ENCODE peak calls at places on chromosomes 13 and 19, in eight cellular contexts. B is colonic mucosa; V is CD8-positive, alpha-beta T cell; O is psoas muscle; Q is stomach; Z is osteoblast; K is astrocyte; D is heart left ventricle. A is an unnamed sample.

GRCh38 chr19:18340990-18341868 is 831 bp downstream of the PGPEP1 start:
- DNase-seq in D (peak), Q (peak), B (peak), Z (peak), V (peak), O (peak), K (peak), A (peak)

GRCh38 chr19:46383171-46383815 is 30.1 kb downstream of the CCDC8 start:
- DNase-seq in O (no peak), B (no peak), D (no peak), Z (no peak), K (no peak), Q (no peak), V (no peak), A (peak)

GRCh38 chr13:102555914-102556553 is 40.8 kb upstream of the TPP2 start:
- DNase-seq in O (no peak), D (no peak), V (no peak), Q (no peak), Z (no peak), B (no peak), K (peak), A (no peak)

GRCh38 chr19:18481505-18482222 is 40.2 kb downstream of the ELL start:
- DNase-seq in B (no peak), Z (peak), O (no peak), V (no peak), Q (no peak), D (no peak), K (peak), A (no peak)

GRCh38 chr13:30804474-30804873 is 69.1 kb downstream of the ALOX5AP start:
- DNase-seq in O (no peak), K (no peak), V (no peak), D (no peak), B (no peak), Z (no peak), Q (no peak), A (no peak)

GRCh38 chr13:23572836-23573235 is 2.6 kb downstream of the TNFRSF19 start:
- DNase-seq in B (no peak), D (no peak), K (no peak), V (no peak), O (no peak), Q (no peak), Z (no peak), A (no peak)

GRCh38 chr19:5765220-5765619 is 19.3 kb downstream of the PRR22 start:
- DNase-seq in K (no peak), B (no peak), Z (no peak), D (no peak), V (no peak), Q (no peak), O (no peak), A (no peak)

GRCh38 chr19:34363094-34363493 is 1.9 kb upstream of the GPI start:
- DNase-seq in Q (no peak), O (no peak), K (no peak), V (no peak), D (no peak), B (no peak), Z (no peak), A (no peak)

GRCh38 chr13:99053636-99054233 is 75.9 kb upstream of the DOCK9 start:
- DNase-seq in Q (no peak), B (no peak), D (no peak), K (no peak), O (no peak), Z (no peak), V (peak), A (no peak)

GRCh38 chr19:13181747-13182388 is 31.7 kb downstream of the IER2 start:
- DNase-seq in O (peak), K (peak), B (peak), Z (peak), Q (peak), D (peak), V (peak), A (peak)

GRCh38 chr13:46914341-46914740 is 17.5 kb upstream of the HTR2A start:
- DNase-seq in O (no peak), K (no peak), V (no peak), B (no peak), Z (no peak), D (no peak), Q (no peak), A (no peak)

GRCh38 chr13:45770886-45771285 is 68.8 kb downstream of the CBY2 start:
- DNase-seq in O (no peak), V (no peak), B (no peak), K (no peak), Z (no peak), Q (no peak), D (no peak), A (no peak)

GRCh38 chr13:102870677-102871415 is 25.0 kb downstream of the ERCC5 start:
- DNase-seq in Z (peak), V (peak), D (peak), Q (peak), O (peak), B (peak), K (peak), A (no peak)

GRCh38 chr13:51733656-51734334 is 70.2 kb downstream of the DHRS12 start:
- DNase-seq in O (no peak), Z (no peak), B (no peak), Q (no peak), K (no peak), D (no peak), V (no peak), A (no peak)

GRCh38 chr13:39632994-39633393 is 22.5 kb upstream of the COG6 start:
- DNase-seq in O (no peak), Z (no peak), K (no peak), V (no peak), Q (no peak), D (no peak), B (no peak), A (no peak)

GRCh38 chr13:99289674-99290337 is 17.4 kb downstream of the GPR183 start:
- DNase-seq in Q (no peak), Z (no peak), B (no peak), D (no peak), O (no peak), K (no peak), V (peak), A (no peak)

GRCh38 chr13:108213946-108214345 is 1.4 kb downstream of the LIG4 start:
- DNase-seq in O (no peak), Q (no peak), K (peak), Z (no peak), D (no peak), V (no peak), B (no peak), A (no peak)

GRCh38 chr19:55468054-55468393 is 3.5 kb upstream of the C19orf85 start:
- DNase-seq in V (no peak), K (no peak), B (no peak), O (no peak), Q (no peak), Z (no peak), D (no peak), A (no peak)

GRCh38 chr19:31214086-31214485 is 135.2 kb downstream of the TSHZ3 start:
- DNase-seq in O (peak), Z (peak), B (peak), V (peak), Q (peak), D (peak), K (peak), A (peak)

GRCh38 chr13:58025821-58026220 is 394.3 kb downstream of the PCDH17 start:
- DNase-seq in V (no peak), O (no peak), Z (no peak), D (no peak), Q (no peak), B (no peak), K (peak), A (no peak)

GRCh38 chr13:43305416-43305815 is 282.0 kb downstream of the DNAJC15 start:
- DNase-seq in O (no peak), K (peak), Z (no peak), B (no peak), V (no peak), Q (no peak), D (no peak), A (no peak)

GRCh38 chr13:49098771-49099512 is 121.2 kb upstream of the MLNR start:
- DNase-seq in Z (no peak), B (no peak), D (no peak), O (no peak), K (no peak), Q (no peak), V (no peak), A (no peak)
- TF ChIP-seq CTCF in Z (peak), B (peak), D (peak), O (peak), K (peak), Q (no peak), V (no peak), A (peak)

GRCh38 chr19:41384351-41384750 is 8.0 kb downstream of the TMEM91 start:
- DNase-seq in K (no peak), O (no peak), Z (no peak), V (no peak), B (no peak), D (no peak), Q (no peak), A (no peak)
- H3K27ac ChIP-seq in K (no peak), O (no peak), Z (no peak), V (no peak), B (no peak), D (no peak), Q (no peak), A (no peak)

GRCh38 chr13:33958964-33959363 is 141.0 kb downstream of the RFC3 start:
- DNase-seq in B (no peak), D (no peak), Z (no peak), Q (no peak), O (no peak), K (no peak), V (no peak), A (no peak)
- TF ChIP-seq CTCF in B (no peak), D (no peak), Z (no peak), Q (no peak), O (no peak), K (no peak), V (no peak), A (no peak)

GRCh38 chr13:37889102-37889501 is 19.5 kb upstream of the TRPC4 start:
- DNase-seq in O (no peak), D (no peak), Z (no peak), K (no peak), V (no peak), B (no peak), Q (no peak), A (no peak)
- H3K27ac ChIP-seq in O (no peak), D (no peak), Z (no peak), K (no peak), V (no peak), B (no peak), Q (no peak), A (no peak)

GRCh38 chr19:2618611-2619010 is 83.9 kb downstream of the GNG7 start:
- DNase-seq in O (peak), Z (peak), Q (peak), B (peak), V (peak), D (peak), K (peak), A (peak)
- TF ChIP-seq CTCF in O (no peak), Z (no peak), Q (no peak), B (no peak), V (no peak), D (no peak), K (no peak), A (no peak)

DNA sequence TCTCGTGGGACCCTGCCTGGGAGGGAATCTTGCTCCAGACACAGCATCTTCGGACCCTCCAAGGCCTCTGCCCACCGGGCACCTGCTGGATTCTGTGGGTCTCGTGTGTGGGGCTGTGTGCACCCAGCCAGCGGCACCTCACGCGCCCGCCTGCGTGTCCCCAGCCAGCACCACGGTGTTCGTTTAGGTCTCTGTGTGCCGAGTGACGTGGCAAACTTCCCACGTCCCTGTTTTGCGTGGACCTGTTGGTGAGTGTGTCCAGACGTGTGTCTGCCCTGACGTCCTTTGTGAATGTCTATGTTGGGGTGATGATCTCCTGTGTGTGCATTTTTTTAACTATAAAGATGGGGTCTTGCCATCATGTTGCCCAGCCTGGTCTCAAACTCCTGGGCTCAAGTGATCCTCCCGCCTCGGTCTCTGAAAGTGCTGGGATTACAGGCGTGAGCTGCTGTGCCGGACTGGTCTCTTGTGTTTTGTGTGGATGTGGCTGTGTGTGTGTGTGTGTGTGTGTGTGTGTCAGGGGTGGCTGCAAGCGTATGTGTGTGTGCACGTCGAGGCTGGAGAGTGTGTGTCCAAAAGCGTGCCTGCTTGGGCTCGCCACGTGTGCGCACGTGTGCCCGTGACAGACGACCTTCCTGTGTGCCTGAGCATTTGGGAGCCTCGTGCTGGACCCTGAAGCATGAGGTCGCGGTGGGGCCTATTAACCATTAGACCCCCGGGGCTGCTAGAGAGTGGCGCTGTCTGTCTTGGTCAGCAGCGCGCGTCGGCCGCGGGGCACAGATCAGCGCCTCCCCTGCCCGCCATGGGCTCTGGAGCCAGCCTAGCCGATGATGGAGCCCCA is 15.7 kb downstream of the ARID3A start:
- DNase-seq in V (no peak), B (no peak), O (no peak), K (no peak), Q (no peak), D (no peak), Z (no peak), A (no peak)
- H3K27ac ChIP-seq in V (peak), B (peak), O (peak), K (no peak), Q (peak), D (peak), Z (peak), A (peak)

DNA sequence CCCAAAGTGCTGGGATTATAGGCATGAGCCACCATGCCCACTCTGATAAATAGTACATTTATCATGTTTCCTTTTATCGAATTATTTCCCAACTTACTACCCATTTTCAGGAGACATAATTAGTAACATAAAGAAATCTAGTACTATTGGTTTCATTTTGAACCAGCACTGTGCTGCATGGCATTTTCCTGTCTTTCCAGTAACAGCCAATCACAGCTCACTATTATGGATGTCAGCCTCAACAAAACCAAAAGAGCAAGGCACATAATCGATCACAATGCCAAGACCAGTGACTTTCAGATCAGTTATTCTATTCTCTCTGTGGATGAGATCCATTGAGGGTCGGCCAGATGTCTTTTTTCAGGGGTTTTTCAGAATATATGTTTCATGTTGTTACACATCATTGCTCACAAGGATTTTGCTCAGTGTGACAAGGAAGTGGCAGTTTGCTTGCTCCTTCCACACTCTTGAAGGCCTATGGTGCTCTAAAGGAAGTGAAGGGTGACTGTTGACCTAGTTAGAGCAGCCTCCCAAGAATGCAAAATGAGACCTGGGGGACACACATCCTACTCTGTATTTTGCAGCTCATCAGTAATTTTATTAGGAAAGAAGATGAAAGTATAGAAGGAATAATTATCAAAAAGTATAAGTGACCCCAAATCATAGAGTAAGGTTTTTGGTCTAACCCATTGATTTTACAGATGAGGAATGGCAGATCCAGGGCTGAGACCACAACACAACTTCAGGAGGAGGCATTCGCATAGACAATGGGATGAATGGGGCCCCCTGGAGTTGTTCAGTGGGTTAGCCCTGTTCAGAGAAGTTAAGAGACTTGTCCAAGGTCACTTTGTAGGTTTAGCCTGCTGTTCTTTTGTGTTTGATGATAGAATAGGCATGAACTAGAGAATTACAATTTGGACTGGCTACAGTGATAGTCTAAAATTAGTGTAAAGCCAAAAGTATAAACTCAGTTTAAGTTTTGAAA is 233.6 kb downstream of the KCNRG start:
- DNase-seq in O (no peak), D (no peak), K (no peak), V (no peak), B (no peak), Z (no peak), Q (no peak), A (no peak)
- TF ChIP-seq CTCF in O (no peak), D (no peak), K (no peak), V (no peak), B (no peak), Z (no peak), Q (no peak), A (no peak)

DNA sequence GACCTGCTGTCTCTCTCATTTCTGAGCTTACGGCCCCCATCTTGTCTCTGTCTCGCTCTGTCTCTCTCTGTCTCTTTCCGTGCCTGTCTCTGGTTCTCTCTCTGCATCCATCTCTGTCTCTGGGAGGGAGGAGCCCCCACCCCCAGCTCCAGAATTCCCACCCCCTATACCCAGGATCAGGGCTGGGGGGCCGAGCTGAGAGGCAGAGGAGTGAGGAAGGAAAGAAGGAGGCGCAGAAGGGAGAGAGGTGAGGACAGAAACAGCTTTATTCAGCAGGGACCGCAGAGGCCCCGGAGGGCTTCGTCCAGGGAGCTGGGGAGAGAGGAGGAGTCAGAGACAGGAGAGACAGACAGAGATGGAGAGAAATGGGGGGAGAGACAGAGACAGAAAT is 14.0 kb downstream of the JOSD2 start:
- DNase-seq in B (no peak), D (no peak), V (no peak), O (peak), Z (no peak), K (no peak), Q (no peak), A (no peak)
- H3K27ac ChIP-seq in B (no peak), D (peak), V (no peak), O (peak), Z (no peak), K (no peak), Q (no peak), A (no peak)

GRCh38 chr19:4064551-4065260 is 2.0 kb downstream of the ZBTB7A start:
- DNase-seq in Z (peak), Q (peak), K (no peak), B (peak), O (peak), D (peak), V (peak), A (peak)

GRCh38 chr19:4064073-4064550 is 2.6 kb downstream of the ZBTB7A start:
- DNase-seq in V (no peak), Z (peak), B (peak), D (no peak), Q (no peak), O (peak), K (no peak), A (no peak)

GRCh38 chr19:4066176-4066606 is 508 bp downstream of the ZBTB7A start:
- DNase-seq in O (peak), D (peak), B (peak), Z (no peak), K (no peak), Q (no peak), V (peak), A (peak)

GRCh38 chr19:4066682-4067395 is at the start of gene ZBTB7A:
- DNase-seq in V (peak), B (peak), D (peak), Q (peak), Z (peak), K (peak), O (peak), A (peak)

GRCh38 chr19:4065430-4066175 is 1.1 kb downstream of the ZBTB7A start:
- DNase-seq in Q (peak), Z (peak), D (peak), V (peak), B (peak), O (peak), K (peak), A (peak)
- TF ChIP-seq CTCF in Q (no peak), Z (no peak), D (no peak), V (no peak), B (no peak), O (no peak), K (no peak), A (no peak)